ENCODE peak calls at places on chromosome 10, in ten cellular contexts. J is psoas muscle, O is cardiac muscle cell, L is mucosa of descending colon, E is heart left ventricle, Z is pancreas, F is aorta, P is upper lobe of right lung, I is suprapubic skin, A is HCT116. G is an unnamed sample.

GRCh38 chr10:93062499-93063216 is 2.1 kb downstream of the CYP26C1 start:
- DNase-seq in O (peak; percentile 61), I (no peak), P (peak; percentile 64), A (no peak), L (peak; percentile 54), Z (no peak), F (no peak), E (no peak), J (no peak), G (peak; percentile 35)

GRCh38 chr10:31897506-31897905 is 31.1 kb downstream of the ARHGAP12 start:
- DNase-seq in P (no peak), J (no peak), F (no peak), O (peak; percentile 26), A (no peak), I (no peak), E (no peak), L (no peak), Z (no peak), G (no peak)

GRCh38 chr10:117868151-117868550 is 178.6 kb downstream of the RAB11FIP2 start:
- DNase-seq in O (no peak), A (no peak), P (no peak), E (no peak), J (no peak), F (no peak), Z (no peak), I (no peak), L (no peak), G (no peak)

GRCh38 chr10:129908406-129908805 is 55.7 kb downstream of the EBF3 start:
- DNase-seq in A (no peak), F (no peak), J (no peak), L (no peak), I (no peak), P (no peak), O (no peak), E (no peak), Z (no peak), G (no peak)

GRCh38 chr10:87860156-87860795 is 3.1 kb downstream of the KLLN start:
- DNase-seq in P (no peak), F (no peak), L (no peak), I (no peak), Z (no peak), E (no peak), A (no peak), J (no peak), O (peak; percentile 59), G (peak; percentile 62)

GRCh38 chr10:6333973-6334372 is 131.2 kb downstream of the PFKFB3 start:
- DNase-seq in Z (no peak), E (no peak), F (no peak), J (no peak), L (no peak), O (no peak), P (no peak), I (no peak), A (no peak), G (no peak)

GRCh38 chr10:98289802-98290209 is 21.8 kb upstream of the LOXL4 start:
- DNase-seq in P (no peak), O (no peak), E (no peak), I (no peak), L (no peak), F (no peak), Z (no peak), J (no peak), A (no peak), G (no peak)

GRCh38 chr10:72665925-72666324 is 26.0 kb upstream of the MCU start:
- DNase-seq in I (no peak), P (no peak), O (no peak), A (no peak), F (no peak), L (no peak), Z (no peak), E (no peak), J (no peak), G (no peak)

GRCh38 chr10:28411136-28411460 is 108.2 kb upstream of the MPP7 start:
- DNase-seq in O (no peak), P (no peak), L (no peak), E (no peak), J (no peak), Z (no peak), I (no peak), F (no peak), A (no peak), G (no peak)

GRCh38 chr10:98170249-98171117 is 36.0 kb downstream of the R3HCC1L start:
- DNase-seq in I (no peak), E (peak; percentile 20), Z (no peak), J (no peak), F (no peak), L (peak; percentile 71), O (peak; percentile 62), P (no peak), A (peak; percentile 40), G (peak; percentile 27)

GRCh38 chr10:6321880-6322279 is 119.1 kb downstream of the PFKFB3 start:
- DNase-seq in I (no peak), J (no peak), L (no peak), P (no peak), Z (no peak), A (peak; percentile 8), E (no peak), O (peak; percentile 14), F (no peak), G (no peak)

GRCh38 chr10:30591249-30591670 is 38.3 kb downstream of the LYZL2 start:
- DNase-seq in P (no peak), I (no peak), E (peak; percentile 30), F (no peak), L (peak; percentile 34), Z (no peak), O (peak; percentile 72), A (peak; percentile 37), J (no peak), G (peak; percentile 48)

GRCh38 chr10:79327090-79327457 is 20.2 kb upstream of the PPIF start:
- DNase-seq in F (no peak), E (no peak), O (no peak), I (no peak), J (no peak), P (no peak), A (no peak), L (no peak), Z (peak; percentile 21), G (no peak)

GRCh38 chr10:92914478-92915066 is 66.3 kb downstream of the EXOC6 start:
- DNase-seq in E (peak; percentile 45), F (no peak), P (no peak), O (peak; percentile 60), I (no peak), Z (no peak), A (peak; percentile 51), J (peak; percentile 12), L (peak; percentile 77), G (peak; percentile 40)

GRCh38 chr10:116668018-116668417 is 47.3 kb downstream of the PNLIPRP2 start:
- DNase-seq in E (no peak), I (no peak), Z (peak; percentile 59), P (no peak), L (no peak), F (no peak), J (no peak), A (no peak), O (no peak), G (no peak)

DNA sequence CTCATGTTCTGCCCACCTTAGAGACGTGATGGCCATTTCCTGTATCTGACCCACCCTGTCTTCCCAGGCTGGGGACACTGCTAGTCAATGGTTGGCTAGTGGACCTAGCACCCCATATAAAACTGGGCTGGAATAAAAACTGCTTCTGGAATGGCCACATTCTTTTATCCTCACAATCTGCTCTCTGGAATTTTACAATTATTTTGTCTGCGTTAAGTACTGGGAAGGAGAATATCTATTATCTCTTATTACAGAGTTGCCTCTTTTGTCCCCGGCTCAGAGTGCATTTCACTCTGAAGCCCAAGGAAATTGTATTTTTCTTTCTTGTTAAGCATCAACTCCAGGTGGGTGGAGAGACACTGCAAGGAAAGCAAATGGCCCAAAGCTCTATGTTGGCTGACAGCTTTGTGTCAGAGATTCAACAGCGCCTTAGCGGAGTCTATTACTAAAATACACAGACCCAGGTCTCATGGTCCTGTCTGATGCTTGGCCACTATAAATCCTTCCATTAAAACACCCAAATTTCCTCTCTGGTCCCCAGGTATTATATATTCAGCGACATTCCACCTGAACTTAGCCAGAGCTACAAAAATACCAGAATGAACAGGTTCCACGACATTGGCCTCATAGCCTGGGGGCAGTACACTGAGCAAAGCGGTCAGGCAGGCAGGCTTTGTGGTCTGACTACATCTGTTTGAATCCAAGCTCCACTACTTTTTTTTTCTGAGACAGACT is 121.7 kb downstream of the PRPF18 start:
- DNase-seq in O (no peak), F (no peak), A (no peak), E (no peak), I (no peak), L (no peak), J (no peak), P (no peak), Z (no peak), G (no peak)
- H3K4me3 ChIP-seq in O (no peak overlapping the region), F (no peak overlapping the region), A (no peak overlapping the region), E (peak overlapping the region; percentile 70), I (peak overlapping the region; percentile 45), L (no peak overlapping the region), J (peak overlapping the region; percentile 63), P (peak overlapping the region; percentile 60), Z (peak overlapping the region; percentile 47), G (no peak overlapping the region)

DNA sequence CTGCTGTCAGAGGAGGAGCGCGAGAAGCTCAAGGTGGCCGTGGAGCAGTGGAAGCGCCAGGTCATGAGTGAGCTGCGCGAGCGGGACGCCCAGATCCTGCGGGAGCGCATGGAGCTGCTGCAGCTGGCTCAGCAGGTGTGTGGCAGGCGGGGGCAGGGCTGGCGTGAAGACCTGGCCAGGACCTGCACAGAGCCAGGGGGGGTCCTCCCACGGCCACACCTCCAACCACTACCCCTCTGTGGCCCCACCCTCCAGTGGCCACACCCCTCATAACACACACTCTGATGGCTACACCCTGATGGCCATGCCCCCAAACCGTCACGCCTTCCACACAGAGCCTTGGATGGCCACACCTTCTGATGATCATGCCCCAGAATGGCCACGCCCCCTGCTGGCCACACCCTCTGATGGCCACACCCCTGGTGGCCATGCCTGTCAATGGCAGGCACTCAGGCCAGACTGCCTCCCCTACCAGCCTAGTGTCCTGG is 23.4 kb upstream of the DPYSL4 start:
- DNase-seq in E (no peak), I (no peak), Z (peak; percentile 62), J (peak; percentile 23), L (peak; percentile 77), F (no peak), P (no peak), O (no peak), A (peak; percentile 79), G (peak; percentile 64)
- H3K4me1 ChIP-seq in E (peaks cover 8% of the 10 kb centered on the region), I (peaks cover 9% of the 10 kb centered on the region), Z (no peaks in the 10 kb centered on the region), J (peaks cover 21% of the 10 kb centered on the region), L (peaks cover 8% of the 10 kb centered on the region), F (no peaks in the 10 kb centered on the region), P (no peaks in the 10 kb centered on the region), O (peaks cover 16% of the 10 kb centered on the region), A (peaks cover 42% of the 10 kb centered on the region), G (peaks cover 28% of the 10 kb centered on the region)

GRCh38 chr10:73862011-73862410 is 12.3 kb downstream of the CAMK2G start:
- DNase-seq in O (no peak), A (no peak), P (no peak), E (no peak), Z (no peak), L (no peak), F (no peak), I (no peak), J (no peak), G (no peak)
- H3K4me3 ChIP-seq in O (no peak overlapping the region), A (no peak overlapping the region), P (no peak overlapping the region), E (no peak overlapping the region), Z (no peak overlapping the region), L (no peak overlapping the region), F (no peak overlapping the region), I (no peak overlapping the region), J (no peak overlapping the region), G (no peak overlapping the region)

DNA sequence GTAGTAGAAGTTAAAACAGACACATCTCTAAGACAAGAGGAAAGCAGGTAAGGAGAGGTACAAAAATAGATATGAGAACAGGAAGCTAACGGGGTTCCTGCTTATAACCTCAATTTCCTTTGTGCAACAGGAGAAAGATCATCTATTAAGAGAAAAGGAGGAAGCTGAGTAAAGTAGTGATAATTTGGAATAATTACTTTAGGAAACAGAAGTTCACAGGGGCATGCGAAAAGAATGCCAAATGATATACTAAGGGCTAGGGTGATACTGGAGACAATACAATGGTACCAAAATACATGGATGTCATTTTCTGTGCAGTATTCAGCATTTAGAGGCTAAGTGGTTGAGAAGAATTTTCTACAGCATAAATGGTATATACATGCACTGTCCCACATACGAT is 108.8 kb downstream of the NRBF2 start:
- DNase-seq in F (no peak), L (no peak), A (no peak), I (no peak), J (no peak), O (no peak), Z (no peak), P (no peak), E (no peak), G (no peak)
- H3K4me1 ChIP-seq in F (peaks cover 2% of the 10 kb centered on the region), L (peaks cover 23% of the 10 kb centered on the region), A (peaks cover 30% of the 10 kb centered on the region), I (peaks cover 33% of the 10 kb centered on the region), J (peaks cover 49% of the 10 kb centered on the region), O (peaks cover 21% of the 10 kb centered on the region), Z (peaks cover 19% of the 10 kb centered on the region), P (peaks cover 27% of the 10 kb centered on the region), E (peaks cover 29% of the 10 kb centered on the region), G (peaks cover 88% of the 10 kb centered on the region)

G was measured in CD4-positive, alpha-beta memory T cell.